ENCODE peak calls at places on chromosomes 12 and 14, in six cellular contexts. D is HEK293T; B is foreskin keratinocyte; P is stimulated activated CD8-positive, alpha-beta memory T cell treated with anti-CD3 and anti-CD28 coated beads, Interleukin-12 subunit alpha, Interleukin-12 subunit beta, amount 100 ng/mL, for 1 hour; N is stimulated activated CD4-positive, alpha-beta T cell treated with anti-CD3 and anti-CD28 coated beads, Interleukin-2, amount 100 ng/mL, for 48 hours; F is activated CD4-positive, alpha-beta T cell treated with anti-CD3 and anti-CD28 coated beads, Interleukin-2, amount 50 U/mL, for 48 hours. M is an unnamed sample.
A peak's percentile ranks its signal among the peaks of the same experiment; 100 is the strongest.

GRCh38 chr14:55212611-55213010 is 21.2 kb upstream of the DLGAP5 start:
- DNase-seq in P (no peak), F (no peak), N (no peak), D (no peak), B (peak; percentile 72), M (no peak)

GRCh38 chr12:104064031-104064841 is at the start of gene HCFC2:
- DNase-seq in D (peak; percentile 94), B (peak; percentile 77), P (peak; percentile 71), N (peak; percentile 85), F (peak; percentile 89), M (peak; percentile 50)

GRCh38 chr14:96574633-96575191 is 72.5 kb downstream of the PAPOLA start:
- DNase-seq in F (no peak), N (no peak), D (no peak), B (peak; percentile 82), P (no peak), M (no peak)

GRCh38 chr14:51457858-51458562 is 193.7 kb upstream of the FRMD6 start:
- DNase-seq in N (no peak), P (no peak), F (no peak), D (no peak), B (no peak), M (no peak)

GRCh38 chr12:112408621-112409020 is 784 bp downstream of the RPL6 start:
- DNase-seq in P (no peak), D (no peak), N (no peak), B (peak; percentile 17), F (no peak), M (no peak)

GRCh38 chr14:92651106-92651792 is 97.2 kb downstream of the LGMN start:
- DNase-seq in B (no peak), D (no peak), N (peak; percentile 65), P (peak; percentile 64), F (peak; percentile 76), M (peak; percentile 76)

GRCh38 chr14:33014710-33015109 is 76.0 kb downstream of the NPAS3 start:
- DNase-seq in P (no peak), D (no peak), F (no peak), N (no peak), B (no peak), M (no peak)

GRCh38 chr12:96208346-96208745 is 14.2 kb downstream of the ELK3 start:
- DNase-seq in N (no peak), D (no peak), F (no peak), B (peak; percentile 40), P (no peak), M (no peak)

GRCh38 chr12:116400671-116401357 is 123.3 kb upstream of the MED13L start:
- DNase-seq in F (no peak), D (no peak), P (no peak), B (no peak), N (no peak), M (no peak)